ENCODE peak calls at places on chromosomes 4 and X, in eight cellular contexts. H is breast epithelium, R is astrocyte of the cerebellum, T is psoas muscle, P is lung, M is Karpas-422, Q is body of pancreas, C is fibroblast of pulmonary artery. O is an unnamed sample.

GRCh38 chr4:76235915-76236314 is 15.6 kb upstream of the FAM47E start:
- DNase-seq in T (no peak), P (no peak), M (no peak), C (no peak), Q (peak; percentile 55), R (no peak), H (no peak), O (no peak)

GRCh38 chr4:95637047-95637600 is 88.4 kb upstream of the UNC5C start:
- DNase-seq in P (no peak), R (peak; percentile 1), H (no peak), Q (no peak), M (no peak), T (no peak), C (peak; percentile 60), O (peak; percentile 42)

GRCh38 chr4:47729086-47729763 is 108.6 kb downstream of the CORIN start:
- DNase-seq in R (no peak), T (no peak), C (no peak), P (no peak), H (no peak), Q (no peak), M (no peak), O (peak; percentile 8)

GRCh38 chr4:134906404-134907023 is 704.9 kb upstream of the PABPC4L start:
- DNase-seq in P (no peak), T (no peak), C (peak; percentile 25), Q (no peak), H (no peak), M (no peak), R (peak; percentile 19), O (peak; percentile 28)

GRCh38 chrX:149493567-149494562 is 11.2 kb downstream of the IDS start:
- DNase-seq in T (no peak), Q (no peak), M (no peak), R (no peak), P (no peak), C (no peak), H (no peak), O (no peak)

GRCh38 chrX:17072726-17073125 is 126.3 kb downstream of the REPS2 start:
- DNase-seq in R (no peak), Q (no peak), M (no peak), P (no peak), C (no peak), H (no peak), T (no peak), O (no peak)

GRCh38 chr4:93827272-93827947 is 1.1 kb upstream of the ATOH1 start:
- DNase-seq in H (no peak), R (no peak), M (no peak), P (no peak), Q (no peak), T (no peak), C (no peak), O (no peak)

GRCh38 chrX:122475306-122475705 is 708.8 kb upstream of the GRIA3 start:
- DNase-seq in P (no peak), T (no peak), H (no peak), M (no peak), R (no peak), Q (no peak), C (no peak), O (no peak)

GRCh38 chr4:32789026-32789608 is 2068.9 kb downstream of the PCDH7 start:
- DNase-seq in C (peak; percentile 80), R (peak; percentile 79), T (no peak), M (no peak), Q (no peak), P (no peak), H (peak; percentile 22), O (peak; percentile 69)

GRCh38 chr4:77852892-77853495 is 9.6 kb upstream of the MRPL1 start:
- DNase-seq in R (no peak), H (no peak), C (no peak), T (no peak), P (no peak), M (no peak), Q (no peak), O (no peak)

GRCh38 chr4:37767546-37767945 is 58.9 kb upstream of the PGM2 start:
- DNase-seq in P (peak; percentile 72), C (peak; percentile 83), T (peak; percentile 69), Q (peak; percentile 69), R (no peak), H (peak; percentile 51), M (peak; percentile 53), O (peak; percentile 40)

DNA sequence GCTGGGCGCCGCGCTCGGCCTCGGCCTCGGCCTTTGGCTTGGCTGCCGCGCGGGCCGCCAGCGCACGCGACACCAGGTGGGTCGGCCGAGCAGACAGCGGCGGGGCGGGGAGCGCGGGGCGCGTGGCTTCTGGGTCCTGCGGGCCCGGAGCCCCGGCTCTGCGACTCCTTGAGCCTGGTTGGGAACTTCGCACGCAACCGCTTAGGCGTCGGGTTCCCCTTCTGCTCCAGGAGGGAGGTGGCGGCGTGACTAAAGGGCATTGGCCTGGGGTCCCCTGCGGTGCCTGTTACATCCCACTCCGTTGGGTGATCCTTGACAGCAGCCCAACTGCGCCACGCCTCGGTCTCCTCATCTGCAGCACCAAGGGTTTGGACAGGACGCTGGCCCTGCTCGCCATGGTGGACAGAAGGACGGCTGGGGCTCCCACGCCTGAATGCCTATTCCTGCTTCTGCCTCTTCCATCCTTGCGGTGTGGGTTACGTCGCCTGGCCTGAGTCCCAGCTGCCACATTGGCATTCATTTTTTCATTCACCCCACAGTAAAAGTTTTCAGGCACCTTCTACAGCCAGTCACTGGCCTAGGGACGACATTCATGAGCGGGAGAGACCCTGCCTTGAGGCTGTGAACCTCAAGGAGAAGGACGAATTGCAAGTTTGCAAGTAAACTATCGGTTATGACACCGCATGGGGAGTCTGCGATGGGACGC is 631 bp downstream of the EVC start:
- DNase-seq in P (no peak), H (no peak), M (no peak), T (peak; percentile 54), Q (peak; percentile 25), C (peak; percentile 42), R (no peak), O (peak; percentile 54)
- H3K4me3 ChIP-seq in P (peak overlapping the region; percentile 51), H (peak overlapping the region; percentile 49), M (no peak overlapping the region), T (peak overlapping the region; percentile 58), Q (no peak overlapping the region), C (peak overlapping the region; percentile 79), R (peak overlapping the region; percentile 56), O (peak overlapping the region; percentile 66)

DNA sequence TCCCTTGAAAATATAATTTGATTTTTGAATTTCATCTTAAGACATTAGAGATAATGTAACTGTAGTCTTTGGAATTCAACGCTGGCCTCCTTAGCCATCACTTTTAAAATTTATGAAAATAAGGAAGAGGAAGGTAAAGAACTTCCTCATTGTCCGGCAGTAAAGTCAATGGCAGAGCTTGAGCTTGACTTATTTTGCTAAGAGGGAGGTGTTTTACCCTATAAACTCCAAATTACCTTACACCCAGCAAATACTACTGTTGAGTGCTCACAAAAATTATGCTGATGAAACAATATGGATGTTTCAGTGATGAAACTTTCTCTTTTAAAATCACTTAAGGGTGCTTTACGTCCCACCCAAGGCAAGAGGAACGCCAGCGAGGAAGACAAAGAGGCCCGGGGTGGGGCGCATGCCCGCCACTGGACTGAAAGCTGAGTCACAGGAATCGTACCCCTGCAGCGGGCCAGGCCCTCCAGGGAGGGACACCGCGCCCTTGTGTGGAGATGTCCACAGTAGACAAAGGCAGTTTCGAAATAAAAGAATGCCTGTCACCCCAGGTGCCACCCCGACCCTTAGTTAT is 603 bp upstream of the TMSB4X start:
- DNase-seq in M (peak; percentile 64), H (peak; percentile 32), T (peak; percentile 76), R (no peak), Q (peak; percentile 52), C (peak; percentile 67), P (peak; percentile 66), O (peak; percentile 76)
- H3K4me3 ChIP-seq in M (peak overlapping the region; percentile 89), H (peak overlapping the region; percentile 78), T (peak overlapping the region; percentile 73), R (peak overlapping the region; percentile 90), Q (peak overlapping the region; percentile 26), C (peak overlapping the region; percentile 75), P (peak overlapping the region; percentile 37), O (peak overlapping the region; percentile 91)

GRCh38 chr4:38867478-38868054 is at the start of gene FAM114A1:
- DNase-seq in H (peak; percentile 51), Q (peak; percentile 82), R (peak; percentile 26), M (peak; percentile 73), T (peak; percentile 90), P (peak; percentile 80), C (peak; percentile 84), O (peak; percentile 78)

GRCh38 chr4:38869511-38869910 is 1.9 kb downstream of the FAM114A1 start:
- DNase-seq in H (no peak), C (peak; percentile 34), Q (no peak), M (peak; percentile 34), P (no peak), T (no peak), R (no peak), O (no peak)

GRCh38 chr4:38868055-38868965 is 704 bp downstream of the FAM114A1 start:
- DNase-seq in T (peak; percentile 71), H (peak; percentile 39), Q (peak; percentile 51), C (peak; percentile 36), P (peak; percentile 34), R (no peak), M (peak; percentile 33), O (no peak)

GRCh38 chr4:38865445-38865844 is 2.2 kb upstream of the FAM114A1 start:
- DNase-seq in P (no peak), M (peak; percentile 38), Q (peak; percentile 24), H (no peak), R (no peak), T (no peak), C (no peak), O (no peak)

GRCh38 chr4:38866973-38867477 is 581 bp upstream of the FAM114A1 start:
- DNase-seq in P (no peak), T (no peak), Q (no peak), H (no peak), R (no peak), M (peak; percentile 31), C (no peak), O (no peak)
- H3K4me3 ChIP-seq in P (no peak overlapping the region), T (peak overlapping the region; percentile 89), Q (peak overlapping the region; percentile 15), H (peak overlapping the region; percentile 93), R (peak overlapping the region; percentile 95), M (peak overlapping the region; percentile 76), C (peak overlapping the region; percentile 87), O (peak overlapping the region; percentile 95)

GRCh38 chr4:374298-375160 is 36.9 kb downstream of the ZNF141 start:
- DNase-seq in Q (no peak), R (no peak), P (no peak), H (no peak), C (no peak), M (no peak), T (no peak), O (no peak)
- H3K4me3 ChIP-seq in Q (no peak overlapping the region), R (no peak overlapping the region), P (no peak overlapping the region), H (no peak overlapping the region), C (no peak overlapping the region), M (no peak overlapping the region), T (no peak overlapping the region), O (no peak overlapping the region)

GRCh38 chr4:81049861-81050423 is 19.4 kb downstream of the BMP3 start:
- DNase-seq in M (no peak), C (no peak), H (no peak), Q (no peak), R (no peak), T (no peak), P (no peak), O (no peak)
- H3K4me3 ChIP-seq in M (no peak overlapping the region), C (no peak overlapping the region), H (no peak overlapping the region), Q (no peak overlapping the region), R (no peak overlapping the region), T (no peak overlapping the region), P (no peak overlapping the region), O (no peak overlapping the region)

GRCh38 chrX:1928805-1929204 is 313.9 kb downstream of the ASMT start:
- DNase-seq in C (no peak), Q (no peak), R (no peak), T (no peak), M (no peak), H (no peak), P (no peak), O (no peak)

GRCh38 chrX:1925053-1925481 is 310.2 kb downstream of the ASMT start:
- DNase-seq in H (no peak), M (no peak), T (no peak), C (no peak), Q (no peak), P (no peak), R (no peak), O (no peak)
- H3K4me3 ChIP-seq in H (no peak overlapping the region), M (no peak overlapping the region), T (no peak overlapping the region), C (no peak overlapping the region), Q (no peak overlapping the region), P (no peak overlapping the region), R (peak overlapping the region; percentile 7), O (no peak overlapping the region)